ENCODE peak calls at places on chromosomes 2 and 18, in six cellular contexts. U is A549; F is foreskin fibroblast; C is hepatocyte; B is CD8-positive, alpha-beta T cell; E is BE2C. H is an unnamed sample.

GRCh38 chr18:35713545-35713944 is 132.0 kb downstream of the GALNT1 start:
- DNase-seq in U (no peak), F (peak), C (no peak), B (no peak), E (no peak), H (no peak)

GRCh38 chr2:1660656-1661650 is 83.4 kb downstream of the PXDN start:
- DNase-seq in U (no peak), F (no peak), C (no peak), B (no peak), E (no peak), H (no peak)

GRCh38 chr2:152047826-152048476 is 50.9 kb downstream of the CACNB4 start:
- DNase-seq in U (no peak), F (no peak), C (no peak), B (no peak), E (no peak), H (no peak)

GRCh38 chr2:2919574-2920365 is 457.8 kb downstream of the EIPR1 start:
- DNase-seq in U (no peak), F (no peak), C (no peak), B (no peak), E (peak), H (no peak)

GRCh38 chr18:13435596-13436333 is 217.2 kb downstream of the LDLRAD4 start:
- DNase-seq in U (peak), F (no peak), C (no peak), B (no peak), E (no peak), H (no peak)

GRCh38 chr2:184031402-184032147 is 566.8 kb upstream of the ZNF804A start:
- DNase-seq in U (no peak), F (no peak), C (no peak), B (no peak), E (no peak), H (no peak)

GRCh38 chr2:98020992-98021713 is 25.4 kb upstream of the TMEM131 start:
- DNase-seq in U (no peak), F (no peak), C (no peak), B (no peak), E (peak), H (no peak)

GRCh38 chr2:62745891-62746481 is 40.5 kb downstream of the EHBP1 start:
- DNase-seq in U (no peak), F (no peak), C (no peak), B (no peak), E (no peak), H (no peak)

GRCh38 chr18:32770181-32770650 is 2.6 kb downstream of the KLHL14 start:
- DNase-seq in U (no peak), F (no peak), C (peak), B (no peak), E (no peak), H (peak)

GRCh38 chr2:204225633-204226032 is 289.1 kb downstream of the ICOS start:
- DNase-seq in U (no peak), F (no peak), C (no peak), B (no peak), E (no peak), H (no peak)

GRCh38 chr2:224122542-224122941 is 83.5 kb upstream of the SERPINE2 start:
- DNase-seq in U (no peak), F (no peak), C (no peak), B (no peak), E (no peak), H (no peak)

GRCh38 chr18:22734103-22734661 is 198.9 kb upstream of the RBBP8 start:
- DNase-seq in U (no peak), F (no peak), C (no peak), B (no peak), E (no peak), H (no peak)

GRCh38 chr2:205053827-205054410 is 508.6 kb downstream of the PARD3B start:
- DNase-seq in U (no peak), F (no peak), C (peak), B (no peak), E (peak), H (no peak)

GRCh38 chr2:42835577-42836371 is 43.4 kb upstream of the HAAO start:
- DNase-seq in U (peak), F (peak), C (no peak), B (no peak), E (no peak), H (no peak)

GRCh38 chr2:241410739-241411176 is 54.7 kb downstream of the FARP2 start:
- DNase-seq in U (no peak), F (peak), C (no peak), B (no peak), E (no peak), H (no peak)

GRCh38 chr2:229927817-229928321 is 5.6 kb downstream of the FBXO36 start:
- DNase-seq in U (no peak), F (peak), C (no peak), B (no peak), E (no peak), H (no peak)

GRCh38 chr2:156486175-156486574 is 50.0 kb downstream of the GPD2 start:
- DNase-seq in U (no peak), F (no peak), C (no peak), B (no peak), E (no peak), H (no peak)

GRCh38 chr2:234595829-234596228 is 98.9 kb upstream of the ARL4C start:
- DNase-seq in U (no peak), F (no peak), C (no peak), B (no peak), E (no peak), H (no peak)

GRCh38 chr2:25700221-25700660 is 26.9 kb upstream of the DTNB start:
- DNase-seq in U (peak), F (peak), C (peak), B (peak), E (peak), H (peak)

GRCh38 chr18:44637210-44638051 is 43.3 kb upstream of the SETBP1 start:
- DNase-seq in U (peak), F (peak), C (peak), B (no peak), E (no peak), H (no peak)

GRCh38 chr18:46215902-46216723 is 111.9 kb downstream of the HAUS1 start:
- DNase-seq in U (no peak), F (no peak), C (no peak), B (no peak), E (no peak), H (no peak)

GRCh38 chr2:43171789-43172188 is 54.6 kb downstream of the ZFP36L2 start:
- DNase-seq in U (no peak), F (peak), C (peak), B (no peak), E (peak), H (no peak)

GRCh38 chr2:71277536-71278103 is 50.7 kb upstream of the PAIP2B start:
- DNase-seq in U (peak), F (peak), C (peak), B (no peak), E (no peak), H (peak)

GRCh38 chr2:212547716-212548458 is 9.3 kb upstream of the ERBB4 start:
- DNase-seq in U (no peak), F (no peak), C (no peak), B (no peak), E (no peak), H (no peak)

GRCh38 chr2:173059941-173060575 is 15.6 kb upstream of the MAP3K20 start:
- DNase-seq in U (no peak), F (peak), C (no peak), B (no peak), E (no peak), H (no peak)

GRCh38 chr2:152557273-152557879 is 159.9 kb downstream of the PRPF40A start:
- DNase-seq in U (no peak), F (no peak), C (no peak), B (no peak), E (no peak), H (no peak)

GRCh38 chr18:9868857-9869712 is 16.7 kb upstream of the TXNDC2 start:
- DNase-seq in U (no peak), F (no peak), C (peak), B (no peak), E (peak), H (no peak)

GRCh38 chr2:27855476-27855875 is 34.7 kb downstream of the RBKS start:
- DNase-seq in U (no peak), F (peak), C (no peak), B (no peak), E (no peak), H (no peak)

GRCh38 chr2:216155954-216156353 is 46.8 kb downstream of the XRCC5 start:
- DNase-seq in U (no peak), F (no peak), C (no peak), B (no peak), E (no peak), H (no peak)

DNA sequence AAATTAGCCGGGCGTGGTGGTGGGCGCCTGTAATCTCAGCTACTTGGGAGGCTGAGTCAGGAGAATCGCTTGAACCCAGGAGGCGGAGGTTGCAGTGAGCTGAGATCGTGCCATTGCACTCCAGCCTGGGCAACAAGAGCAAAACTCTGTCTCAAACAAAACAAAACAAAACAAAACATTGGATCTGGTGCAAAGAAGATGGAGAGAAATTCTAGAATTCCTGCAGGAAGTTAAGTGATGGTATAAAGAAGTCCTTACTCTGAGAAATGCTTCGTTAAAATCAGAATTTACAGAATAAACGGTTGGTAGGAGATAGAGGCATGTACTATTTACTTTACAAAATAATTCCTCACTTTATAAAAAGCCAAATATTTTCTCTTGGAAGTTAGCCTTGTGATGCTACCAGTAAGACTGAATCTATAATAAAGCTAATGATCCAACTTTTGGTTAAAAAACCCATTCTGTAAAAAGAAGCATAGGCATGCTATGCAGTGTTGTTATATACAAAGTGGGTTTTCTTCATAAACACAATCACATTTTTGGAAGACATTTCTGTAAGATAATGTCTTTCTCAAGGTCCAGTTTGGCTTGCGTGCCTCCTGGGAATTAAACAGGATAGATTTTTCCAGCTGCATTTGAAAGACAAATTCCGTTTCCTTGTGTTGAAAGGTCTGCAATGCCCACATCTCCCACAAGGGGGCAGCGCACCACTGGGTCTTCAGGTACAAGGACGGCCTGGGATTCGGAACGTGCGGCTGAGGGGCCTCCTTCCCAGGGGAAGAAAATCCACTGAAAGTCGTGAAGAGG is 35.6 kb upstream of the PNO1 start:
- DNase-seq in U (peak), F (peak), C (peak), B (peak), E (peak), H (peak)
- TF ChIP-seq CTCF in U (peak), F (peak), C (peak), B (peak), E (peak), H (peak)

DNA sequence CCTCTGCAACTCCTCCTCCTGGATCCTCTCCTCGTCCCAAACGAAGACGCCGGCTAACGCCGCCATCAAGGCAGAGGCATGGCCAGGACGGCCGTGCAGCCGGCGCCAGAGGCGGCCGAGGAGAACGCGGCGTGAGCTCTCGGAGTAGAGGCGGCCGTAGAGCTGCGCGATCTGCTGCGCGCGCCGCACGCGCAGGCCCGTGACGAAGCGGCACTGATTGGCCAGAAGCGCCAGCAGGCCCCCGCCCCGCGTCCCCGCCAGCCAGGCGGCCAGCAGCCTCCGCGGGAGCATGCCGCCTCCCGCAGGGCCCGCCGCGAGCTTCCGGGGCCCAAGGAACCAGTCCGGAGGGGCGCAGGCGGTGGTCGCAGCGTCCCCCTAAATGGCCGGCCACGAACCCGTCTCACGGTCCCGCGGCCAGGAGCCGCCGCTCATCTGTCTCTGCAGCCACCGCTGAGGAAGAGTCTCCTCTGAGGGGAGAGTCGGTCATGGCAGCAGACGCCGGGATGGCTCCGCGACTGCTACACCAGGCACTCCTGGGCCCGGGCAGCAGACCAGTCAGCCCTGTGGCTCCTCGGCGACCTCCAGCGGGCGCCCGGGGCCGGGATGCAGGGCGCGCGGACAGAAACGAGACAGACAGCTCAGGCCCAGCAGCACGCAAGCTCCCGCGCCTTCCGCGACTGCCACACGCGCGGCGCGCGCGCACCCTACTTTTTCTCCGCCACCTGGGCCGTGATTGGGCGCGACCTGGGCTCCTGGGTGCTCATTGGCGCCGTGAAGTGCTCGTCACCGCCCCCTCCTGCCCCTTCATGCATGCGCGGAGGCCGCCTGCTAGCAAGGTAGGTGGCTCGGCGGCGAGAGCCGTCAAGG is at the start of gene STARD7:
- DNase-seq in U (peak), F (peak), C (peak), B (peak), E (peak), H (peak)
- TF ChIP-seq CTCF in U (no peak), F (no peak), C (no peak), B (no peak), E (no peak), H (no peak)

GRCh38 chr2:141911485-141912066 is 219.2 kb downstream of the LRP1B start:
- DNase-seq in U (no peak), F (no peak), C (peak), B (no peak), E (peak), H (peak)
- TF ChIP-seq CTCF in U (peak), F (peak), C (peak), B (no peak), E (peak), H (peak)

DNA sequence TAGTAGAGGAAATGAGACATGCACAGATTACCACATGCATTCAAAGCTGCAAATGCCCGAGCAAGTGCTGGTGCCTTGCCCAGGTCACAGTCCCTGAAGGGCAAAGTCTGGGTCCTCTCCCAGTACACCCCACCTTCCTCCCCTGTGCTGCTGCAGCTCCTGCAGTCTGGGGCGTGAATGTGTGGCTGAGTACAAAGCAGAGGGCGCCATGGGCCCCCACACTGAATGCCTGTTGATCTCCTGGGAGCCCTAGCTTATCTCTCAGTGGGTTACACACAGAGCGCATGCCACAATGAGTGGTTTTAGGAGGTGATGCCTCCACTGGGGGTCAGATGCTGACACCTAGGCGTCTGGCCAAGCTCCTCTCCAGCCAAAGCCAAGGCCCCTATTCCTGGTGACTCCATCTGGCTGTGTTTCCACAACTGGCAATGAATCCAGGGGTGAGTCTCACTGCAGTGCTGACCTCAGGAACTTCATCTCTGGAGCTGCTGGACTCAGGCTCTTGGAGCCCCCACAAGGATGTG is 135.4 kb downstream of the CTIF start:
- DNase-seq in U (no peak), F (peak), C (peak), B (no peak), E (no peak), H (no peak)
- TF ChIP-seq CTCF in U (no peak), F (no peak), C (no peak), B (no peak), E (no peak), H (no peak)

GRCh38 chr18:50709215-50709614 is 110.6 kb downstream of the MRO start:
- DNase-seq in U (no peak), F (no peak), C (no peak), B (no peak), E (peak), H (peak)
- TF ChIP-seq CTCF in U (no peak), F (no peak), C (no peak), B (no peak), E (peak), H (no peak)